ENCODE peak calls at places on chromosomes 4 and X, in six cellular contexts. One of them, this sample, is unnamed.

GRCh38 chr4:12041828-12042227 is 613.1 kb upstream of the HS3ST1 start:
- DNase-seq in activated naive CD8-positive, alpha-beta T cell treated with anti-CD3 and anti-CD28 coated beads for 36 hours: no peak
- DNase-seq in spleen: no peak
- DNase-seq in SK-N-MC: no peak
- DNase-seq in WTC11: peak
- DNase-seq in posterior cingulate gyrus: no peak
- DNase-seq in this sample: peak

GRCh38 chr4:174674305-174674840 is 152.1 kb upstream of the HPGD start:
- DNase-seq in activated naive CD8-positive, alpha-beta T cell treated with anti-CD3 and anti-CD28 coated beads for 36 hours: no peak
- DNase-seq in spleen: no peak
- DNase-seq in SK-N-MC: no peak
- DNase-seq in WTC11: no peak
- DNase-seq in posterior cingulate gyrus: no peak
- DNase-seq in this sample: no peak

GRCh38 chr4:77893451-77893850 is 30.8 kb downstream of the MRPL1 start:
- DNase-seq in activated naive CD8-positive, alpha-beta T cell treated with anti-CD3 and anti-CD28 coated beads for 36 hours: no peak
- DNase-seq in spleen: no peak
- DNase-seq in SK-N-MC: no peak
- DNase-seq in WTC11: no peak
- DNase-seq in posterior cingulate gyrus: no peak
- DNase-seq in this sample: no peak

GRCh38 chrX:134026732-134027311 is 41.4 kb upstream of the GPC3 start:
- DNase-seq in activated naive CD8-positive, alpha-beta T cell treated with anti-CD3 and anti-CD28 coated beads for 36 hours: peak
- DNase-seq in spleen: no peak
- DNase-seq in SK-N-MC: no peak
- DNase-seq in WTC11: peak
- DNase-seq in posterior cingulate gyrus: peak
- DNase-seq in this sample: peak

GRCh38 chr4:9940041-9940440 is 81.3 kb downstream of the SLC2A9 start:
- DNase-seq in activated naive CD8-positive, alpha-beta T cell treated with anti-CD3 and anti-CD28 coated beads for 36 hours: no peak
- DNase-seq in spleen: no peak
- DNase-seq in SK-N-MC: no peak
- DNase-seq in WTC11: no peak
- DNase-seq in posterior cingulate gyrus: no peak
- DNase-seq in this sample: no peak

GRCh38 chrX:10111364-10112148 is 45.2 kb upstream of the CLCN4 start:
- DNase-seq in activated naive CD8-positive, alpha-beta T cell treated with anti-CD3 and anti-CD28 coated beads for 36 hours: peak
- DNase-seq in spleen: peak
- DNase-seq in SK-N-MC: no peak
- DNase-seq in WTC11: no peak
- DNase-seq in posterior cingulate gyrus: no peak
- DNase-seq in this sample: no peak

GRCh38 chr4:48254381-48255072 is 15.1 kb downstream of the TEC start:
- DNase-seq in activated naive CD8-positive, alpha-beta T cell treated with anti-CD3 and anti-CD28 coated beads for 36 hours: no peak
- DNase-seq in spleen: no peak
- DNase-seq in SK-N-MC: no peak
- DNase-seq in WTC11: no peak
- DNase-seq in posterior cingulate gyrus: no peak
- DNase-seq in this sample: no peak

GRCh38 chr4:83639849-83640493 is 104.1 kb downstream of the GPAT3 start:
- DNase-seq in activated naive CD8-positive, alpha-beta T cell treated with anti-CD3 and anti-CD28 coated beads for 36 hours: peak
- DNase-seq in spleen: no peak
- DNase-seq in SK-N-MC: peak
- DNase-seq in WTC11: peak
- DNase-seq in posterior cingulate gyrus: peak
- DNase-seq in this sample: peak

GRCh38 chr4:168098257-168098717 is 6.0 kb downstream of the ANXA10 start:
- DNase-seq in activated naive CD8-positive, alpha-beta T cell treated with anti-CD3 and anti-CD28 coated beads for 36 hours: no peak
- DNase-seq in spleen: no peak
- DNase-seq in SK-N-MC: no peak
- DNase-seq in WTC11: no peak
- DNase-seq in posterior cingulate gyrus: no peak
- DNase-seq in this sample: no peak

GRCh38 chr4:109332926-109333464 is 30.5 kb upstream of the COL25A1 start:
- DNase-seq in activated naive CD8-positive, alpha-beta T cell treated with anti-CD3 and anti-CD28 coated beads for 36 hours: no peak
- DNase-seq in spleen: no peak
- DNase-seq in SK-N-MC: no peak
- DNase-seq in WTC11: peak
- DNase-seq in posterior cingulate gyrus: no peak
- DNase-seq in this sample: peak

GRCh38 chr4:186137193-186137792 is 32.8 kb downstream of the FAM149A start:
- DNase-seq in activated naive CD8-positive, alpha-beta T cell treated with anti-CD3 and anti-CD28 coated beads for 36 hours: no peak
- DNase-seq in spleen: no peak
- DNase-seq in SK-N-MC: no peak
- DNase-seq in WTC11: no peak
- DNase-seq in posterior cingulate gyrus: no peak
- DNase-seq in this sample: no peak

GRCh38 chr4:158211288-158211687 is 1.0 kb downstream of the TMEM144 start:
- DNase-seq in activated naive CD8-positive, alpha-beta T cell treated with anti-CD3 and anti-CD28 coated beads for 36 hours: no peak
- DNase-seq in spleen: no peak
- DNase-seq in SK-N-MC: no peak
- DNase-seq in WTC11: no peak
- DNase-seq in posterior cingulate gyrus: no peak
- DNase-seq in this sample: no peak

GRCh38 chrX:76428243-76429130 is 977 bp downstream of the MAGEE1 start:
- DNase-seq in activated naive CD8-positive, alpha-beta T cell treated with anti-CD3 and anti-CD28 coated beads for 36 hours: peak
- DNase-seq in spleen: peak
- DNase-seq in SK-N-MC: no peak
- DNase-seq in WTC11: peak
- DNase-seq in posterior cingulate gyrus: no peak
- DNase-seq in this sample: peak

GRCh38 chrX:119512145-119512800 is 44.0 kb downstream of the SLC25A5 start:
- DNase-seq in activated naive CD8-positive, alpha-beta T cell treated with anti-CD3 and anti-CD28 coated beads for 36 hours: no peak
- DNase-seq in spleen: no peak
- DNase-seq in SK-N-MC: no peak
- DNase-seq in WTC11: peak
- DNase-seq in posterior cingulate gyrus: peak
- DNase-seq in this sample: peak